ENCODE peak calls at places on chromosomes 6 and 20, in four cellular contexts. S is HepG2, A is GM12878, D is K562. Z is an unnamed sample.

GRCh38 chr6:109875973-109876372 is 102.1 kb upstream of the GPR6 start:
- DNase-seq in S (no peak), D (no peak), A (no peak), Z (no peak)

GRCh38 chr6:41583576-41583975 is 37.4 kb downstream of the FOXP4 start:
- DNase-seq in S (no peak), A (no peak), D (no peak), Z (no peak)

GRCh38 chr6:170485159-170485558 is 67.9 kb downstream of the PSMB1 start:
- DNase-seq in S (no peak), D (no peak), A (no peak), Z (no peak)

GRCh38 chr6:14074723-14075503 is 42.7 kb upstream of the CD83 start:
- DNase-seq in D (no peak), A (no peak), S (no peak), Z (no peak)

GRCh38 chr20:62642666-62643520 is 590 bp downstream of the SLCO4A1 start:
- DNase-seq in S (no peak), A (no peak), D (peak), Z (peak)

GRCh38 chr6:152723398-152723797 is 25.7 kb downstream of the MYCT1 start:
- DNase-seq in S (no peak), D (no peak), A (no peak), Z (no peak)

GRCh38 chr6:154471609-154472362 is 38.7 kb downstream of the CNKSR3 start:
- DNase-seq in A (no peak), S (no peak), D (no peak), Z (no peak)

GRCh38 chr20:50691585-50692552 is 527 bp upstream of the RIPOR3 start:
- DNase-seq in D (peak), A (no peak), S (no peak), Z (no peak)

GRCh38 chr20:43820742-43821330 is 93.8 kb upstream of the TOX2 start:
- DNase-seq in D (no peak), S (no peak), A (no peak), Z (no peak)

GRCh38 chr6:134138226-134138975 is 86.0 kb upstream of the SLC2A12 start:
- DNase-seq in D (no peak), A (no peak), S (no peak), Z (no peak)

GRCh38 chr6:140040391-140040790 is 665.9 kb upstream of the CITED2 start:
- DNase-seq in A (no peak), S (no peak), D (no peak), Z (no peak)

GRCh38 chr6:126056355-126057004 is 70.1 kb downstream of the TRMT11 start:
- DNase-seq in A (no peak), D (peak), S (no peak), Z (no peak)

GRCh38 chr20:49747707-49748524 is 34.2 kb upstream of the B4GALT5 start:
- DNase-seq in D (peak), S (peak), A (no peak), Z (no peak)

GRCh38 chr20:35568645-35569044 is 26.8 kb downstream of the ERGIC3 start:
- DNase-seq in D (peak), A (no peak), S (peak), Z (no peak)

GRCh38 chr6:4936681-4937041 is 67.2 kb downstream of the RPP40 start:
- DNase-seq in D (peak), S (peak), A (no peak), Z (no peak)

GRCh38 chr6:43990627-43991619 is 136.3 kb downstream of the MRPL14 start:
- DNase-seq in S (peak), D (peak), A (no peak), Z (no peak)

GRCh38 chr20:56187791-56188190 is 60.7 kb upstream of the MC3R start:
- DNase-seq in S (peak), A (no peak), D (no peak), Z (no peak)

GRCh38 chr6:128124713-128125112 is 223.9 kb upstream of the THEMIS start:
- DNase-seq in D (no peak), S (peak), A (no peak), Z (no peak)

GRCh38 chr6:32081168-32081624 is 27.9 kb downstream of the TNXB start:
- DNase-seq in S (no peak), A (no peak), D (peak), Z (no peak)

GRCh38 chr20:25865715-25866656 is 169.3 kb upstream of the ZNF337 start:
- DNase-seq in S (peak), D (peak), A (no peak), Z (no peak)

GRCh38 chr6:39834278-39834677 is 42.1 kb downstream of the DAAM2 start:
- DNase-seq in S (no peak), D (no peak), A (no peak), Z (no peak)

GRCh38 chr20:62453186-62453808 is 22.5 kb downstream of the GATA5 start:
- DNase-seq in D (no peak), A (no peak), S (no peak), Z (no peak)

GRCh38 chr6:15924893-15925292 is 204.0 kb upstream of the MYLIP start:
- DNase-seq in D (no peak), A (no peak), S (no peak), Z (no peak)

GRCh38 chr6:26125015-26125690 is 37.9 kb downstream of the HFE start:
- DNase-seq in A (no peak), S (no peak), D (no peak), Z (no peak)

GRCh38 chr6:111803804-111804203 is 69.4 kb downstream of the FYN start:
- DNase-seq in D (no peak), S (no peak), A (no peak), Z (no peak)

GRCh38 chr6:44738652-44739141 is 351.2 kb downstream of the CDC5L start:
- DNase-seq in D (no peak), S (no peak), A (peak), Z (no peak)

GRCh38 chr6:129448965-129449364 is 261.0 kb downstream of the ARHGAP18 start:
- DNase-seq in S (no peak), D (no peak), A (peak), Z (peak)

GRCh38 chr20:50588034-50588736 is 78.0 kb downstream of the PTPN1 start:
- DNase-seq in S (peak), A (no peak), D (peak), Z (peak)

GRCh38 chr6:21987501-21987957 is 309.3 kb downstream of the PRL start:
- DNase-seq in D (peak), S (peak), A (peak), Z (peak)

GRCh38 chr20:14799671-14800070 is 462.3 kb upstream of the FLRT3 start:
- DNase-seq in S (no peak), A (no peak), D (no peak), Z (no peak)

GRCh38 chr20:54510546-54511129 is 35.2 kb downstream of the DOK5 start:
- DNase-seq in D (no peak), A (no peak), S (no peak), Z (no peak)

GRCh38 chr6:166156942-166157341 is 10.7 kb downstream of the TBXT start:
- DNase-seq in D (no peak), S (peak), A (no peak), Z (no peak)

GRCh38 chr6:31094389-31094881 is 17.9 kb downstream of the C6orf15 start:
- DNase-seq in A (no peak), S (no peak), D (no peak), Z (no peak)

GRCh38 chr6:35059606-35060355 is 81.4 kb downstream of the TCP11 start:
- DNase-seq in D (no peak), S (no peak), A (no peak), Z (no peak)

GRCh38 chr6:151634336-151634720 is 140.5 kb downstream of the CCDC170 start:
- DNase-seq in S (no peak), D (no peak), A (no peak), Z (no peak)

GRCh38 chr6:75333811-75334210 is 49.2 kb upstream of the TMEM30A start:
- DNase-seq in D (no peak), A (no peak), S (no peak), Z (no peak)

GRCh38 chr20:2890743-2891142 is 17.5 kb downstream of the PTPRA start:
- DNase-seq in D (peak), A (no peak), S (no peak), Z (no peak)

GRCh38 chr6:168200571-168201134 is 118.9 kb downstream of the DACT2 start:
- DNase-seq in A (no peak), D (no peak), S (peak), Z (no peak)
- TF ChIP-seq POLR2A in A (no peak), D (no peak), S (no peak), Z (no peak)

GRCh38 chr20:58467572-58468330 is 47.4 kb downstream of the APCDD1L start:
- DNase-seq in D (no peak), S (no peak), A (no peak), Z (no peak)
- TF ChIP-seq TAF1 in D (no peak), S (no peak), A (no peak), Z (no peak)

DNA sequence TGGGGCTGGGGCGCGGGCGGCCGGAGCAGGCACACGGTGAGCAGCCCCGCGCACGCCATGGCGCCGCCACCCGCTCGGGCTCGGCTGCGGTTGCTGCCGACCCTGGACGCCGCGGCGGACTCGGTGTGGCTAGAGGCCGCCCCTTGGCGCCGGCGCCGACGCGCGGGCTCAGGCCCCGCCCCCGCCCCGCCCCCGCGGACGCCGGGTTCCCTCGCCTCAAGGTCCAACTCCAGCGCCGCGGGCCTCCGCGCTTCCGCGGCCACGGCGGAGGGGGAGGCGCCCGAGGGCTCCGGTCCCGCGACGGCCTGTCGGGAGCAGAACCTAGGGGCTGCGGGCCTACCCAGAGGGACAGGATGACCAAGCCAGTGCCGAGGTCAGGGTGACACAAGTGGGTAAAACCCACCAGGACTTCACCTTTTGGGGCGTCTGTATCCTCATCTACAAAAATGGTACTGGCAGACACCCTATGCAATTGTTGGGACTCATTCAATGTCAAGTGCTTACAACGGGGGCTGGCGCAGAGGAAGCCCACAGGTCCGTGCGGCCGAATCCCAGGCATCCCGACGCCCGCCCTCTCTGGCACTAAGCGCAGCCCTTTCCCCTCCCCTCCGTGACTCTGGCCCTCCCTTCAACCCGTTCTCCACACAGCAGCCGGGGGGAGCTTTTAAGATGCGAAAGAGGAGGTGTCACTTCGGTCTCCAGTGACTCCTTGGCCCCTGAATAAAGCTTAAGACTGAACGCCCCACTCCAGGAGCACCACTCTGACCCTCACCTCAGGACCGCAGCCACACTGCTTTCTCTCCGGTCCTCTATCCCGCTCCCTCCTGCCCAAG is at the start of gene NECAB3:
- DNase-seq in A (no peak), S (peak), D (peak), Z (peak)
- TF ChIP-seq POLR2A in A (peak), S (peak), D (no peak), Z (peak)

DNA sequence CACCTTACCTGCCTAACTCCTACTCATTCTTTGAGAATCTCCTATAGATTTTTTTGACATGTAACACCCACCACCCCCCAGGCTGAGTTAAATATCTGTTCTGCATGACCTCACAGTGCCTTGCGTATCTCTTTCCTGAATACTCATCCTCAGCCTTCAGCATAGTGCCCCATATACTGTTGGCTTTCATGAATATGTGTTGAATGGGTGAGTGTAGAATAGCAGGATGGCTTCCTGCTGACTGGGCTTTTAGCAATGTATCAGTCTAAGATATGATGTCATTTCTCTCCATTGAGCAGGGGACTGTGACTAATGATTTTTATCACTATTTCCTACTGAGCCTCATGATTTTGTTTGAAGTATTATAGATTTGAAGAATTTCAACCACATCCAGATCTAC is 361.6 kb upstream of the MARCKS start:
- DNase-seq in S (no peak), D (no peak), A (no peak), Z (no peak)
- TF ChIP-seq TAF1 in S (no peak), D (no peak), A (no peak), Z (no peak)

GRCh38 chr6:10837997-10838793 is at the start of gene MAK:
- DNase-seq in A (peak), D (peak), S (peak), Z (peak)
- TF ChIP-seq POLR2A in A (peak), D (peak), S (peak), Z (no peak)

Z was measured in GM12892.